ENCODE peak calls at places on chromosome 13, in nine cellular contexts. W is transverse colon, X is A673, F is heart left ventricle, A is astrocyte, P is mesenchymal stem cell, D is H9, O is epithelial cell of prostate, H is hepatocyte. M is an unnamed sample.
A peak's percentile ranks its signal among the peaks of the same experiment; 100 is the strongest.

GRCh38 chr13:33355470-33355869 is 69.9 kb upstream of the STARD13 start:
- DNase-seq in W (no peak), X (peak; percentile 9), F (no peak), A (no peak), P (peak; percentile 77), D (no peak), O (no peak), H (no peak), M (no peak)

GRCh38 chr13:48489666-48490065 is 43.2 kb downstream of the RCBTB2 start:
- DNase-seq in W (no peak), X (no peak), F (no peak), A (no peak), P (no peak), D (no peak), O (no peak), H (no peak), M (no peak)

GRCh38 chr13:113576597-113576996 is 8.0 kb upstream of the TFDP1 start:
- DNase-seq in W (no peak), X (no peak), F (no peak), A (no peak), P (no peak), D (no peak), O (no peak), H (no peak), M (no peak)

GRCh38 chr13:114047358-114047881 is 73.5 kb upstream of the C13orf46 start:
- DNase-seq in W (peak; percentile 60), X (no peak), F (no peak), A (peak; percentile 44), P (peak; percentile 63), D (no peak), O (no peak), H (no peak), M (no peak)

GRCh38 chr13:96216543-96216942 is 126.6 kb downstream of the HS6ST3 start:
- DNase-seq in W (no peak), X (no peak), F (no peak), A (no peak), P (no peak), D (peak; percentile 36), O (no peak), H (no peak), M (no peak)

GRCh38 chr13:27967736-27968315 is 1.3 kb downstream of the CDX2 start:
- DNase-seq in W (no peak), X (no peak), F (no peak), A (no peak), P (peak; percentile 49), D (peak; percentile 41), O (no peak), H (no peak), M (no peak)

GRCh38 chr13:112867301-112867711 is 101.7 kb upstream of the MCF2L start:
- DNase-seq in W (no peak), X (no peak), F (no peak), A (no peak), P (no peak), D (no peak), O (no peak), H (no peak), M (no peak)

GRCh38 chr13:113837554-113838355 is 26.1 kb downstream of the GAS6 start:
- DNase-seq in W (peak; percentile 84), X (peak; percentile 45), F (peak; percentile 92), A (peak; percentile 98), P (peak; percentile 98), D (peak; percentile 71), O (peak; percentile 87), H (peak; percentile 93), M (peak; percentile 89)

GRCh38 chr13:50365300-50365682 is 350.0 kb downstream of the KCNRG start:
- DNase-seq in W (no peak), X (no peak), F (no peak), A (no peak), P (no peak), D (no peak), O (no peak), H (no peak), M (no peak)

GRCh38 chr13:33249894-33250293 is 35.7 kb downstream of the STARD13 start:
- DNase-seq in W (no peak), X (no peak), F (no peak), A (no peak), P (no peak), D (no peak), O (no peak), H (no peak), M (no peak)

GRCh38 chr13:102945324-102945815 is 99.5 kb downstream of the ERCC5 start:
- DNase-seq in W (no peak), X (no peak), F (no peak), A (no peak), P (no peak), D (no peak), O (no peak), H (no peak), M (no peak)

GRCh38 chr13:32796754-32797153 is 210.5 kb downstream of the PDS5B start:
- DNase-seq in W (no peak), X (no peak), F (no peak), A (no peak), P (no peak), D (no peak), O (no peak), H (no peak), M (no peak)

GRCh38 chr13:67620665-67621064 is 390.5 kb upstream of the PCDH9 start:
- DNase-seq in W (no peak), X (no peak), F (no peak), A (peak; percentile 82), P (peak; percentile 8), D (no peak), O (no peak), H (no peak), M (no peak)

GRCh38 chr13:19072543-19072942 is 109.1 kb downstream of the TUBA3C start:
- DNase-seq in W (no peak), X (no peak), F (no peak), A (no peak), P (no peak), D (no peak), O (no peak), H (no peak), M (no peak)

GRCh38 chr13:40130871-40131636 is 475.6 kb downstream of the COG6 start:
- DNase-seq in W (peak; percentile 21), X (peak; percentile 46), F (no peak), A (peak; percentile 56), P (peak; percentile 69), D (no peak), O (peak; percentile 60), H (peak; percentile 44), M (no peak)

GRCh38 chr13:89846890-89847585 is 1500.4 kb upstream of the MIR17HG start:
- DNase-seq in W (no peak), X (no peak), F (no peak), A (no peak), P (peak; percentile 41), D (no peak), O (no peak), H (no peak), M (no peak)

GRCh38 chr13:24063281-24063851 is 97.2 kb upstream of the SPATA13 start:
- DNase-seq in W (no peak), X (no peak), F (peak; percentile 71), A (peak; percentile 27), P (no peak), D (no peak), O (no peak), H (no peak), M (no peak)

GRCh38 chr13:49455016-49455398 is 10.9 kb downstream of the SETDB2 start:
- DNase-seq in W (no peak), X (no peak), F (no peak), A (no peak), P (no peak), D (no peak), O (no peak), H (no peak), M (no peak)

GRCh38 chr13:27559714-27560113 is 60.6 kb downstream of the LNX2 start:
- DNase-seq in W (no peak), X (no peak), F (no peak), A (no peak), P (no peak), D (no peak), O (no peak), H (no peak), M (no peak)

GRCh38 chr13:32125746-32126145 is 94.2 kb downstream of the FRY start:
- DNase-seq in W (no peak), X (no peak), F (no peak), A (no peak), P (no peak), D (no peak), O (no peak), H (no peak), M (no peak)

GRCh38 chr13:107079423-107080099 is 511.6 kb upstream of the ARGLU1 start:
- DNase-seq in W (no peak), X (no peak), F (no peak), A (no peak), P (no peak), D (no peak), O (no peak), H (no peak), M (no peak)
- H3K27ac ChIP-seq in W (no peak overlapping the region), X (no peak overlapping the region), F (no peak overlapping the region), A (no peak overlapping the region), P (no peak overlapping the region), D (no peak overlapping the region), O (no peak overlapping the region), H (no peak overlapping the region), M (no peak overlapping the region)

DNA sequence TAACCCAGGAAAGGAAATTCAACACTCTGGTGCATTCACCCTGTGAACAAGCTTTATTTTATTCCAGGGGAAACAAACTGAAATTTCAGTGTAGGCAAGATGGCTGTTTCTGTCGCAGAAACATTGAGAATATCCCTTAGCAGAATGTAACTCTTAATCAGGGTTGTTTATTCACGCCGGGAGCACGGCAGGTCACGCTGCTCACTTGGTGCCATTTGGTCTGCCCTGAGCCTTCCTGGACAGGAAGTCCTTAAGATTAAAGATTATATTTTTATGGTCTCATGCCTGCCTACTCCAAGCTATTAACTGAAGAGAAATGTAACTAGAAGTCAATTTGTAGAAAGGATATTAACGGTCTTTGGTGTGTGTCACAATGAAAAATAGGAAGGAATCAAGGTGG is 185.3 kb upstream of the ARGLU1 start:
- DNase-seq in W (no peak), X (no peak), F (peak; percentile 26), A (no peak), P (peak; percentile 20), D (no peak), O (no peak), H (peak; percentile 23), M (no peak)
- H3K27ac ChIP-seq in W (no peak overlapping the region), X (no peak overlapping the region), F (peak overlapping the region; percentile 28), A (no peak overlapping the region), P (no peak overlapping the region), D (no peak overlapping the region), O (no peak overlapping the region), H (no peak overlapping the region), M (no peak overlapping the region)

GRCh38 chr13:98225036-98225940 is 48.2 kb upstream of the RNF113B start:
- DNase-seq in W (no peak), X (no peak), F (no peak), A (no peak), P (no peak), D (no peak), O (no peak), H (no peak), M (no peak)
- H3K27ac ChIP-seq in W (no peak overlapping the region), X (no peak overlapping the region), F (no peak overlapping the region), A (no peak overlapping the region), P (no peak overlapping the region), D (no peak overlapping the region), O (no peak overlapping the region), H (no peak overlapping the region), M (no peak overlapping the region)

DNA sequence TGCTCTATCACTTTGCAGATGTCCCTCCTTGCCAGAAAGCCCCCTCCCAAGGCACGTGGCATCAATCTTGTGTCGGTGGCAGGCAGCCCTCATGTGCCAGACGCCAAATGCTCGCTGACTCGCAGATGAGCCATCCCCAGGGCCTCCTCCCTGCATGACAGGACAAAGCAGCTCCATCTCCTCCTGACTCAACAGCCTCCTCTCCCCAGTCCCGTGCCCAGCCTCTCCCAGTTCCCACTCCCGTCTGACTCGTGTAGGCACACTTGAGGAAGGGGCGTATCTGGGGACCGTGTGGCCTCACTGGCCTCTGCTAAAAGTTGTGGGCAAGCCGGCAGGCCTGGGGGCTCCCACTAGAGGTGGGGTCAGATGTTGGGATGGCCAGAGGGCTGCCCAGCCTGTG is 133.6 kb downstream of the STK24 start:
- DNase-seq in W (no peak), X (peak; percentile 24), F (no peak), A (peak; percentile 72), P (peak; percentile 87), D (no peak), O (peak; percentile 67), H (no peak), M (no peak)
- H3K27ac ChIP-seq in W (no peak overlapping the region), X (no peak overlapping the region), F (no peak overlapping the region), A (peak overlapping the region; percentile 63), P (no peak overlapping the region), D (no peak overlapping the region), O (peak overlapping the region; percentile 67), H (no peak overlapping the region), M (no peak overlapping the region)

M was measured in pancreas.